ENCODE peak calls at places on chromosomes 16 and 17, in ten cellular contexts. J is RWPE1, A is cardiac fibroblast, O is GM12865, V is progenitor cell of endocrine pancreas, I is upper lobe of left lung, G is tibial artery, Z is HFF-Myc, F is psoas muscle, Q is BJ. W is an unnamed sample.

GRCh38 chr17:80832266-80832676 is 159.4 kb upstream of the CHMP6 start:
- DNase-seq in J (no peak), A (peak; percentile 58), O (peak; percentile 25), V (no peak), I (no peak), G (peak; percentile 78), Z (no peak), F (no peak), Q (no peak), W (no peak)

GRCh38 chr16:3282103-3282746 is 1.1 kb upstream of the ZNF263 start:
- DNase-seq in J (no peak), A (no peak), O (no peak), V (peak; percentile 43), I (no peak), G (peak; percentile 42), Z (no peak), F (no peak), Q (no peak), W (peak; percentile 79)

GRCh38 chr16:30104492-30104891 is 8.5 kb upstream of the YPEL3 start:
- DNase-seq in J (peak; percentile 26), A (no peak), O (no peak), V (no peak), I (no peak), G (no peak), Z (no peak), F (no peak), Q (no peak), W (no peak)

GRCh38 chr17:48054238-48055185 is 6.4 kb downstream of the NFE2L1 start:
- DNase-seq in J (peak; percentile 90), A (peak; percentile 82), O (no peak), V (peak; percentile 72), I (peak; percentile 73), G (peak; percentile 88), Z (no peak), F (peak; percentile 76), Q (peak; percentile 57), W (peak; percentile 89)

GRCh38 chr17:32697728-32698625 is 178.9 kb downstream of the MYO1D start:
- DNase-seq in J (peak; percentile 8), A (no peak), O (no peak), V (no peak), I (no peak), G (no peak), Z (no peak), F (no peak), Q (no peak), W (no peak)

GRCh38 chr17:10743316-10744009 is 13.6 kb upstream of the TMEM220 start:
- DNase-seq in J (no peak), A (peak; percentile 56), O (no peak), V (no peak), I (no peak), G (no peak), Z (no peak), F (no peak), Q (no peak), W (no peak)

GRCh38 chr17:44000141-44000860 is 4.1 kb upstream of the NAGS start:
- DNase-seq in J (no peak), A (no peak), O (no peak), V (no peak), I (no peak), G (no peak), Z (no peak), F (no peak), Q (no peak), W (no peak)

GRCh38 chr17:78356163-78356713 is 3.6 kb downstream of the SOCS3 start:
- DNase-seq in J (peak; percentile 86), A (peak; percentile 76), O (peak; percentile 98), V (no peak), I (no peak), G (no peak), Z (peak; percentile 71), F (no peak), Q (no peak), W (no peak)

GRCh38 chr16:73000020-73000906 is 47.7 kb downstream of the ZFHX3 start:
- DNase-seq in J (no peak), A (peak; percentile 50), O (no peak), V (no peak), I (no peak), G (peak; percentile 79), Z (no peak), F (peak; percentile 61), Q (no peak), W (no peak)

GRCh38 chr17:78324391-78325075 is 35.3 kb downstream of the SOCS3 start:
- DNase-seq in J (no peak), A (peak; percentile 98), O (no peak), V (no peak), I (peak; percentile 87), G (peak; percentile 92), Z (peak; percentile 92), F (peak; percentile 84), Q (peak; percentile 77), W (no peak)

GRCh38 chr17:30199600-30199999 is 35.9 kb downstream of the SLC6A4 start:
- DNase-seq in J (no peak), A (no peak), O (no peak), V (no peak), I (no peak), G (no peak), Z (no peak), F (no peak), Q (no peak), W (no peak)

GRCh38 chr17:30207655-30208054 is 27.8 kb downstream of the SLC6A4 start:
- DNase-seq in J (no peak), A (no peak), O (no peak), V (no peak), I (no peak), G (no peak), Z (no peak), F (no peak), Q (no peak), W (no peak)

GRCh38 chr17:30208214-30208613 is 27.3 kb downstream of the SLC6A4 start:
- DNase-seq in J (no peak), A (no peak), O (peak; percentile 31), V (no peak), I (no peak), G (no peak), Z (no peak), F (no peak), Q (no peak), W (no peak)

GRCh38 chr17:30200086-30200485 is 35.4 kb downstream of the SLC6A4 start:
- DNase-seq in J (no peak), A (no peak), O (no peak), V (no peak), I (no peak), G (no peak), Z (no peak), F (no peak), Q (no peak), W (no peak)

GRCh38 chr17:30203471-30203981 is 32.0 kb downstream of the SLC6A4 start:
- DNase-seq in J (no peak), A (no peak), O (peak; percentile 40), V (no peak), I (no peak), G (no peak), Z (no peak), F (no peak), Q (no peak), W (no peak)
- TF ChIP-seq CTCF in J (no peak), A (no peak), O (peak; percentile 21), V (no peak), I (no peak), G (no peak), Z (peak; percentile 12), F (no peak), Q (no peak), W (no peak)

GRCh38 chr17:39665642-39666221 is 583 bp downstream of the TCAP start:
- DNase-seq in J (no peak), A (no peak), O (no peak), V (no peak), I (peak; percentile 72), G (peak; percentile 70), Z (no peak), F (peak; percentile 57), Q (no peak), W (no peak)
- TF ChIP-seq CTCF in J (no peak), A (no peak), O (no peak), V (no peak), I (no peak), G (no peak), Z (no peak), F (peak; percentile 36), Q (no peak), W (no peak)

DNA sequence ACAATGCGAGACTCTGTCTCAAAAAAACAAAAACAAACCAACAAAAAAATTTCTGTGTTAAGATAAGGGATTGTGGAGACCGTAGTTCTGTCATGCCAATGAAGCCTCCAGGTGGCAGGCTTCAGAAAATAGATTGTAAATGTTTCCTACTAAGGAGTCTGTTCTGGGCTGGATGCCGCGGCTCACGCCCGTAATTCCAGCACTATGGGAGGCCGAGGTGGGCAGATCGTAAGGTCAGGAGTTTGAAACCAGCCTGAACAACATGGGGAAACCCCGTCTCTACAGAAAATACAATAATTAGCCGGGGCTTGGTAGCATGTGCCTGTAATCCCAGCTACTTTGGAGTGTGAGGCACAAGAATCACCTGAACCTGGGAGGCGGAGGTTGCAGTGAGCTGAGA is 4.4 kb upstream of the SNX29 start:
- DNase-seq in J (no peak), A (no peak), O (no peak), V (no peak), I (no peak), G (no peak), Z (no peak), F (no peak), Q (no peak), W (no peak)
- TF ChIP-seq CTCF in J (no peak), A (no peak), O (peak; percentile 9), V (peak; percentile 14), I (no peak), G (no peak), Z (peak; percentile 27), F (peak; percentile 7), Q (no peak), W (no peak)

GRCh38 chr17:49365667-49366066 is 3.6 kb upstream of the ZNF652 start:
- DNase-seq in J (no peak), A (peak; percentile 18), O (peak; percentile 40), V (no peak), I (no peak), G (no peak), Z (no peak), F (no peak), Q (no peak), W (peak; percentile 38)
- TF ChIP-seq CTCF in J (no peak), A (no peak), O (no peak), V (peak; percentile 12), I (no peak), G (no peak), Z (no peak), F (no peak), Q (no peak), W (no peak)